ENCODE peak calls at places on chromosome 12, in ten cellular contexts. H is CD8-positive, alpha-beta T cell; D is NCI-H1105 treated with DMSO at 0.1 percent for 48 hours; U is uterus; T is HFF-Myc; B is H1; Y is epithelial cell of esophagus; N is AG08395; M is NB4; C is stimulated activated effector memory CD8-positive, alpha-beta T cell treated with anti-CD3 and anti-CD28 coated beads, Interleukin-12 subunit alpha, Interleukin-12 subunit beta, amount 100 ng/mL, for 72 hours. Z is an unnamed sample.

GRCh38 chr12:43336962-43337555 is 214.9 kb downstream of the ADAMTS20 start:
- DNase-seq in H (no peak), D (peak), U (no peak), T (no peak), B (no peak), Y (peak), N (peak), M (peak), C (no peak), Z (no peak)

GRCh38 chr12:79444089-79444488 is 246.7 kb downstream of the PAWR start:
- DNase-seq in H (no peak), D (no peak), U (no peak), T (peak), B (no peak), Y (peak), N (peak), M (no peak), C (no peak), Z (no peak)

GRCh38 chr12:55659486-55660385 is 23.0 kb downstream of the OR10P1 start:
- DNase-seq in H (no peak), D (no peak), U (peak), T (no peak), B (no peak), Y (no peak), N (no peak), M (peak), C (no peak), Z (no peak)

GRCh38 chr12:108667349-108667748 is 33.7 kb upstream of the SELPLG start:
- DNase-seq in H (no peak), D (no peak), U (no peak), T (no peak), B (no peak), Y (no peak), N (no peak), M (peak), C (no peak), Z (peak)

GRCh38 chr12:31572900-31573299 is 18.0 kb downstream of the DENND5B start:
- DNase-seq in H (no peak), D (no peak), U (no peak), T (no peak), B (no peak), Y (no peak), N (no peak), M (no peak), C (no peak), Z (no peak)

GRCh38 chr12:101924647-101925046 is 47.3 kb downstream of the DRAM1 start:
- DNase-seq in H (no peak), D (no peak), U (no peak), T (no peak), B (no peak), Y (no peak), N (peak), M (peak), C (no peak), Z (no peak)

GRCh38 chr12:132674561-132674960 is 12.6 kb downstream of the POLE start:
- DNase-seq in H (no peak), D (no peak), U (no peak), T (no peak), B (no peak), Y (no peak), N (no peak), M (no peak), C (no peak), Z (no peak)

GRCh38 chr12:54430471-54431075 is 11.5 kb upstream of the ITGA5 start:
- DNase-seq in H (no peak), D (no peak), U (no peak), T (no peak), B (no peak), Y (no peak), N (no peak), M (no peak), C (no peak), Z (no peak)

GRCh38 chr12:120199595-120200306 is 1.2 kb downstream of the RPLP0 start:
- DNase-seq in H (no peak), D (no peak), U (peak), T (no peak), B (no peak), Y (peak), N (peak), M (peak), C (peak), Z (no peak)

GRCh38 chr12:127239781-127240180 is 1027.2 kb upstream of the TMEM132C start:
- DNase-seq in H (no peak), D (no peak), U (no peak), T (no peak), B (no peak), Y (no peak), N (no peak), M (no peak), C (no peak), Z (no peak)

GRCh38 chr12:57729321-57729844 is 9.2 kb downstream of the AGAP2 start:
- DNase-seq in H (peak), D (no peak), U (peak), T (no peak), B (no peak), Y (no peak), N (no peak), M (no peak), C (no peak), Z (no peak)

GRCh38 chr12:111424793-111425251 is 19.1 kb downstream of the SH2B3 start:
- DNase-seq in H (no peak), D (no peak), U (no peak), T (no peak), B (peak), Y (no peak), N (no peak), M (no peak), C (no peak), Z (no peak)